ENCODE peak calls at places on chromosomes 13 and 19, in eight cellular contexts. X, G, Q, F, U, B, A and R are unnamed samples.

GRCh38 chr19:48645652-48646191 is at the start of gene CA11:
- DNase-seq in X (no peak), G (no peak), Q (no peak), F (no peak), U (no peak), B (no peak), A (no peak), R (no peak)

GRCh38 chr13:33629610-33630009 is 188.3 kb upstream of the RFC3 start:
- DNase-seq in X (no peak), G (no peak), Q (no peak), F (no peak), U (no peak), B (no peak), A (no peak), R (no peak)

GRCh38 chr13:97559030-97559429 is 125.1 kb downstream of the RAP2A start:
- DNase-seq in X (no peak), G (no peak), Q (no peak), F (no peak), U (no peak), B (no peak), A (no peak), R (no peak)

GRCh38 chr19:8079988-8080387 is 27.4 kb downstream of the CCL25 start:
- DNase-seq in X (no peak), G (no peak), Q (no peak), F (no peak), U (no peak), B (no peak), A (no peak), R (no peak)

GRCh38 chr13:95704510-95704909 is 27.6 kb downstream of the DNAJC3 start:
- DNase-seq in X (no peak), G (no peak), Q (no peak), F (no peak), U (no peak), B (no peak), A (no peak), R (no peak)

GRCh38 chr19:54451331-54451871 is 2.4 kb downstream of the LENG8 start:
- DNase-seq in X (no peak), G (no peak), Q (no peak), F (peak), U (peak), B (no peak), A (no peak), R (no peak)

GRCh38 chr19:50490411-50490811 is 13.8 kb upstream of the GARIN5A start:
- DNase-seq in X (no peak), G (no peak), Q (no peak), F (no peak), U (no peak), B (no peak), A (no peak), R (no peak)

GRCh38 chr13:52454459-52454824 is 836 bp upstream of the CKAP2 start:
- DNase-seq in X (no peak), G (no peak), Q (peak), F (no peak), U (no peak), B (peak), A (no peak), R (no peak)

DNA sequence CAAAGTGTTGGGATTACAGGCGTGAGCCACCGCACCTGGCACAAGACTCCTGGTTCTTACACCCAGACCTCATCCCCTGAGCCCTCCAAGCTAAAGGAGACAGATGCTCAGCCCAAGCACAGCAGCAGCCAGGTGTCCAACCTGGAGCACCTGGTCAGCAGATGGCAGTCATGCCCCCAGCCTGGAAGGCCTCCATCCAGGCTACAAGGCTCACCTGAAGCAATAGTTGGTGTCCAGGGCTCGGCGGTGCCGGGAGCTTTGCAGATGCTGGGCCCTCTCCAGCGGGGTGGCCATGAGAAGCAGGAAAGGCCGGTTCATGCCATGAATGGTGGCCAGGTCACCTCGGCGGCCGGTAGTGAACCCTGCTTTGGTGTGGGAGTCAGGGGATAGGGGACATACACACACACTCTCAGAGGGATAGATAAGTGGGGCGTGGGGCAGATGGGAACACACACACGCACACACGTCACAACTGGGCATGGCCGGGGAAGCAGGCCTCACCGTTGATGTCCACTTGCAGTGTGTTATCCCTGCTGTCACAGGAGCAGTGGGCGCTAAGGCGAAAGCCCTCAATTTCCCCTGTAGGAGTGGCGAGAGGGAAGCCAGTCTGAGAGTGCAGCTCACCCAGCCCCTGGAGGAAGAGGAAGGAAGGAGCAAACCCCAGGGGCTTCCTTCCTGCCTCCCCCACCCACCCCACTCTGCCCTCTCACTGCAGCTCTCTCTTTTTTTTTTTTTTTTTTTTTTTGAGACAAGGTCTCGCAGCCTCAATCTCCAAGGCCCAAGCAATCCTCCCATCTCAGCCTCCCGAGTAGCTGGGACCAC is 11.8 kb downstream of the TGFB1 start:
- DNase-seq in X (no peak), G (no peak), Q (peak), F (no peak), U (no peak), B (peak), A (no peak), R (no peak)
- TF ChIP-seq CTCF in X (no peak), G (no peak), Q (no peak), F (no peak), U (no peak), B (peak), A (no peak), R (no peak)

GRCh38 chr19:1069009-1069779 is 2.2 kb downstream of the ARHGAP45 start:
- DNase-seq in X (no peak), G (no peak), Q (peak), F (peak), U (no peak), B (peak), A (no peak), R (no peak)
- TF ChIP-seq CTCF in X (no peak), G (no peak), Q (no peak), F (no peak), U (no peak), B (no peak), A (no peak), R (no peak)

DNA sequence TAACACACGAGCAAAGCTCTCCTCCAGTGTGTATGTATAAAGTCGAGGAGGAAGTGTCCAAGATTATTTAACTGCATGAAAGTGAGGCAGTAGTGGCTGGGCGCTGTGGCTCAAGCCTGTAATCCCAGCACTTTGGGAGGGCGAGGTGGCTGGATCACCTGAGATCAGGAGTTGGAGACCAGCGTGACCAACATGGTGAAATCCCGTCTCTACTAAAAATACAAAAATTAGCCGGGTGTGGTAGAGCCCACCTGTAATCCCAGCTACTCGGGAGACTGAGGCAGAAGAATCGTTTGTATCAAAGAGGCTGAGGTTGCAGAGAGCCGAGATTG is 1.2 kb upstream of the ZNF20 start:
- DNase-seq in X (no peak), G (no peak), Q (no peak), F (no peak), U (no peak), B (no peak), A (no peak), R (no peak)
- TF ChIP-seq CTCF in X (no peak), G (no peak), Q (no peak), F (no peak), U (no peak), B (no peak), A (no peak), R (peak)

DNA sequence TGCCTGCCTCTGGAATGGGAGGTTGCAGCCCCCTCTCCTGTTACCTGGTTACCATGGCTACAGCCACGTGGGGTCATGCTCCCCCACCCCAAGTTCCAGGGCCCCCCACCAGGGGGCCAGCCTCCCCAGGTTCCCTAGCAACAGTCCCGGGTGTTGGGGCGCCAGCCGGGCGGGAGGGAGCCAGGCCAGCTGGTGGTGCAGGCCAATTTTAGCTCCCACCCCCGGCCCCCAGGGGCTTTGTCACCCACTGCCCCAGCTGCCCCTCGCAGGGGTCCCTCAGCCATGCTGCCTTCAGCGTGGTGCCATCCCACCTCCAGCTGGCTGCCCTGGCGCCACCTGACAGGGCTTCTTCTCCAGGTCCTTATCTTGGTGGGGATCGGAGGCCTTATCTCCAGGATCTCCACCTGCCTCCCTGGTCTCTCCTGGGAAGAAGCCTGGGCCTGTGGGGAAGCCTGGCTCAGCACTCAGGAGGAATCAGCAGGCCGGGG is 3.0 kb downstream of the MARK4 start:
- DNase-seq in X (no peak), G (no peak), Q (no peak), F (no peak), U (no peak), B (no peak), A (no peak), R (no peak)
- TF ChIP-seq CTCF in X (no peak), G (peak), Q (no peak), F (peak), U (peak), B (no peak), A (peak), R (peak)